ENCODE peak calls at places on chromosomes 12 and 14, in eight cellular contexts. One of them, this sample, is unnamed.

GRCh38 chr12:32568241-32568640 is 110.9 kb upstream of the DNM1L start:
- DNase-seq in HT-29: no peak
- DNase-seq in stimulated activated CD4-positive, alpha-beta T cell treated with anti-CD3 and anti-CD28 coated beads, TNF-alpha, amount 100 ng/mL, for 24 hours: no peak
- DNase-seq in amygdala: no peak
- DNase-seq in endothelial cell: no peak
- DNase-seq in LoVo: no peak
- DNase-seq in NT2/D1: no peak
- DNase-seq in caudate nucleus: no peak
- DNase-seq in this sample: peak

GRCh38 chr12:5456906-5457305 is 25.0 kb downstream of the NTF3 start:
- DNase-seq in HT-29: no peak
- DNase-seq in caudate nucleus: no peak
- DNase-seq in LoVo: no peak
- DNase-seq in endothelial cell: peak
- DNase-seq in stimulated activated CD4-positive, alpha-beta T cell treated with anti-CD3 and anti-CD28 coated beads, TNF-alpha, amount 100 ng/mL, for 24 hours: no peak
- DNase-seq in amygdala: no peak
- DNase-seq in NT2/D1: no peak
- DNase-seq in this sample: no peak

GRCh38 chr14:31572955-31573354 is 11.8 kb downstream of the NUBPL start:
- DNase-seq in amygdala: no peak
- DNase-seq in NT2/D1: no peak
- DNase-seq in caudate nucleus: no peak
- DNase-seq in stimulated activated CD4-positive, alpha-beta T cell treated with anti-CD3 and anti-CD28 coated beads, TNF-alpha, amount 100 ng/mL, for 24 hours: no peak
- DNase-seq in endothelial cell: no peak
- DNase-seq in HT-29: no peak
- DNase-seq in LoVo: no peak
- DNase-seq in this sample: no peak

GRCh38 chr12:117986705-117987469 is 18.1 kb upstream of the KSR2 start:
- DNase-seq in NT2/D1: no peak
- DNase-seq in HT-29: peak
- DNase-seq in endothelial cell: no peak
- DNase-seq in stimulated activated CD4-positive, alpha-beta T cell treated with anti-CD3 and anti-CD28 coated beads, TNF-alpha, amount 100 ng/mL, for 24 hours: no peak
- DNase-seq in caudate nucleus: no peak
- DNase-seq in LoVo: peak
- DNase-seq in amygdala: no peak
- DNase-seq in this sample: no peak

GRCh38 chr12:93638095-93638494 is 39.1 kb upstream of the CRADD start:
- DNase-seq in HT-29: no peak
- DNase-seq in caudate nucleus: no peak
- DNase-seq in stimulated activated CD4-positive, alpha-beta T cell treated with anti-CD3 and anti-CD28 coated beads, TNF-alpha, amount 100 ng/mL, for 24 hours: no peak
- DNase-seq in NT2/D1: no peak
- DNase-seq in endothelial cell: no peak
- DNase-seq in amygdala: no peak
- DNase-seq in LoVo: no peak
- DNase-seq in this sample: no peak

GRCh38 chr14:56964885-56965284 is 154.6 kb upstream of the OTX2 start:
- DNase-seq in NT2/D1: no peak
- DNase-seq in caudate nucleus: no peak
- DNase-seq in stimulated activated CD4-positive, alpha-beta T cell treated with anti-CD3 and anti-CD28 coated beads, TNF-alpha, amount 100 ng/mL, for 24 hours: no peak
- DNase-seq in amygdala: no peak
- DNase-seq in LoVo: no peak
- DNase-seq in endothelial cell: no peak
- DNase-seq in HT-29: no peak
- DNase-seq in this sample: no peak

GRCh38 chr12:104665296-104665695 is 208.5 kb downstream of the CHST11 start:
- DNase-seq in NT2/D1: no peak
- DNase-seq in caudate nucleus: no peak
- DNase-seq in LoVo: no peak
- DNase-seq in endothelial cell: no peak
- DNase-seq in amygdala: no peak
- DNase-seq in HT-29: no peak
- DNase-seq in stimulated activated CD4-positive, alpha-beta T cell treated with anti-CD3 and anti-CD28 coated beads, TNF-alpha, amount 100 ng/mL, for 24 hours: no peak
- DNase-seq in this sample: no peak

GRCh38 chr12:124143726-124144125 is 151.2 kb upstream of the RFLNA start:
- DNase-seq in caudate nucleus: no peak
- DNase-seq in stimulated activated CD4-positive, alpha-beta T cell treated with anti-CD3 and anti-CD28 coated beads, TNF-alpha, amount 100 ng/mL, for 24 hours: no peak
- DNase-seq in HT-29: no peak
- DNase-seq in LoVo: no peak
- DNase-seq in NT2/D1: no peak
- DNase-seq in endothelial cell: no peak
- DNase-seq in amygdala: no peak
- DNase-seq in this sample: no peak

GRCh38 chr12:86148612-86149011 is 107.6 kb downstream of the MGAT4C start:
- DNase-seq in stimulated activated CD4-positive, alpha-beta T cell treated with anti-CD3 and anti-CD28 coated beads, TNF-alpha, amount 100 ng/mL, for 24 hours: no peak
- DNase-seq in NT2/D1: no peak
- DNase-seq in endothelial cell: no peak
- DNase-seq in amygdala: no peak
- DNase-seq in HT-29: no peak
- DNase-seq in LoVo: no peak
- DNase-seq in caudate nucleus: no peak
- DNase-seq in this sample: no peak

GRCh38 chr14:54650331-54651017 is 83.5 kb downstream of the SAMD4A start:
- DNase-seq in LoVo: peak
- DNase-seq in endothelial cell: no peak
- DNase-seq in stimulated activated CD4-positive, alpha-beta T cell treated with anti-CD3 and anti-CD28 coated beads, TNF-alpha, amount 100 ng/mL, for 24 hours: no peak
- DNase-seq in amygdala: no peak
- DNase-seq in caudate nucleus: no peak
- DNase-seq in HT-29: no peak
- DNase-seq in NT2/D1: no peak
- DNase-seq in this sample: no peak

GRCh38 chr12:108367436-108367835 is 28.3 kb upstream of the CMKLR1 start:
- DNase-seq in endothelial cell: no peak
- DNase-seq in caudate nucleus: no peak
- DNase-seq in amygdala: peak
- DNase-seq in NT2/D1: no peak
- DNase-seq in LoVo: no peak
- DNase-seq in HT-29: no peak
- DNase-seq in stimulated activated CD4-positive, alpha-beta T cell treated with anti-CD3 and anti-CD28 coated beads, TNF-alpha, amount 100 ng/mL, for 24 hours: no peak
- DNase-seq in this sample: no peak

GRCh38 chr14:69584389-69584788 is 9.7 kb upstream of the CCDC177 start:
- DNase-seq in endothelial cell: no peak
- DNase-seq in NT2/D1: no peak
- DNase-seq in amygdala: no peak
- DNase-seq in LoVo: no peak
- DNase-seq in caudate nucleus: no peak
- DNase-seq in stimulated activated CD4-positive, alpha-beta T cell treated with anti-CD3 and anti-CD28 coated beads, TNF-alpha, amount 100 ng/mL, for 24 hours: no peak
- DNase-seq in HT-29: no peak
- DNase-seq in this sample: no peak

This sample was measured in frontal cortex.